ENCODE peak calls at places on chromosome 6, in seven cellular contexts. A is activated CD8-positive, alpha-beta memory T cell treated with anti-CD3 and anti-CD28 coated beads, Interleukin-2, amount 50 U/mL, for 4 hours; O is heart right ventricle; D is amygdala; J is ELF-1; Z is iris pigment epithelial cell; M is pons. G is an unnamed sample.

GRCh38 chr6:7401103-7401502 is 11.5 kb downstream of the RIOK1 start:
- DNase-seq in A (no peak), O (no peak), D (no peak), J (no peak), Z (peak; percentile 59), M (no peak), G (peak; percentile 23)

GRCh38 chr6:115001726-115002436 is 659.1 kb upstream of the HS3ST5 start:
- DNase-seq in A (no peak), O (no peak), D (no peak), J (no peak), Z (no peak), M (no peak), G (peak; percentile 10)

GRCh38 chr6:125789576-125790402 is 971 bp upstream of the NCOA7 start:
- DNase-seq in A (peak; percentile 28), O (peak; percentile 38), D (peak; percentile 53), J (peak; percentile 66), Z (peak; percentile 61), M (peak; percentile 83), G (peak; percentile 20)

GRCh38 chr6:10800810-10801209 is 37.5 kb downstream of the MAK start:
- DNase-seq in A (no peak), O (no peak), D (no peak), J (no peak), Z (peak; percentile 61), M (no peak), G (peak; percentile 83)

GRCh38 chr6:106254636-106255035 is 70.9 kb downstream of the ATG5 start:
- DNase-seq in A (no peak), O (no peak), D (no peak), J (no peak), Z (peak; percentile 81), M (no peak), G (peak; percentile 71)

GRCh38 chr6:13762648-13763441 is 51.2 kb upstream of the RANBP9 start:
- DNase-seq in A (no peak), O (no peak), D (peak; percentile 70), J (no peak), Z (peak; percentile 97), M (peak; percentile 18), G (peak; percentile 96)

GRCh38 chr6:43951063-43951755 is 176.0 kb downstream of the MRPL14 start:
- DNase-seq in A (no peak), O (peak; percentile 45), D (no peak), J (peak; percentile 90), Z (peak; percentile 38), M (no peak), G (no peak)

GRCh38 chr6:25181923-25182322 is 97.3 kb upstream of the CARMIL1 start:
- DNase-seq in A (no peak), O (no peak), D (no peak), J (no peak), Z (no peak), M (no peak), G (peak; percentile 36)

GRCh38 chr6:125753218-125753936 is 3.9 kb downstream of the HEY2 start:
- DNase-seq in A (no peak), O (no peak), D (no peak), J (no peak), Z (peak; percentile 34), M (peak; percentile 75), G (peak; percentile 40)

GRCh38 chr6:141874930-141875602 is 257.7 kb upstream of the GJE1 start:
- DNase-seq in A (no peak), O (no peak), D (no peak), J (no peak), Z (peak; percentile 16), M (no peak), G (peak; percentile 57)